ENCODE peak calls at places on chromosomes 1 and 21, in four cellular contexts. T is psoas muscle, O is astrocyte of the cerebellum, G is AG09309. A is an unnamed sample.
A peak's percentile ranks its signal among the peaks of the same experiment; 100 is the strongest.

GRCh38 chr1:47660622-47661021 is 222.8 kb downstream of the FOXD2 start:
- DNase-seq in O (no peak), T (no peak), G (no peak), A (no peak)

GRCh38 chr1:186976700-186977099 is 148.0 kb downstream of the PLA2G4A start:
- DNase-seq in G (no peak), T (no peak), O (no peak), A (no peak)

GRCh38 chr1:59521456-59521855 is 224.6 kb downstream of the FGGY start:
- DNase-seq in O (no peak), G (no peak), T (peak; percentile 60), A (no peak)

GRCh38 chr1:119611701-119612113 is 36.4 kb downstream of the ZNF697 start:
- DNase-seq in O (no peak), T (peak; percentile 79), G (no peak), A (no peak)

GRCh38 chr1:192550922-192551534 is 24.5 kb upstream of the RGS1 start:
- DNase-seq in T (no peak), O (peak; percentile 89), G (peak; percentile 63), A (no peak)

GRCh38 chr1:68207129-68207689 is 25.1 kb downstream of the WLS start:
- DNase-seq in G (no peak), T (no peak), O (peak; percentile 65), A (no peak)

GRCh38 chr21:30227128-30227527 is 11.2 kb upstream of the CLDN8 start:
- DNase-seq in T (no peak), G (no peak), O (no peak), A (no peak)

GRCh38 chr1:8497196-8497878 is 179.4 kb downstream of the SLC45A1 start:
- DNase-seq in O (no peak), T (no peak), G (peak; percentile 52), A (peak; percentile 80)

GRCh38 chr1:208349679-208350330 is 105.6 kb upstream of the PLXNA2 start:
- DNase-seq in G (no peak), T (no peak), O (no peak), A (no peak)

GRCh38 chr1:25068829-25069228 is 138.8 kb upstream of the RUNX3 start:
- DNase-seq in T (no peak), G (no peak), O (no peak), A (no peak)

GRCh38 chr21:26918318-26919065 is 48.4 kb downstream of the ADAMTS5 start:
- DNase-seq in O (no peak), G (peak; percentile 25), T (no peak), A (no peak)

GRCh38 chr1:210231846-210232523 is 611 bp upstream of the SERTAD4 start:
- DNase-seq in G (no peak), O (no peak), T (no peak), A (no peak)

GRCh38 chr1:203040518-203041275 is 14.4 kb downstream of the PPFIA4 start:
- DNase-seq in G (no peak), T (no peak), O (no peak), A (no peak)

GRCh38 chr1:172343246-172344099 is 77.0 kb upstream of the C1orf105 start:
- DNase-seq in T (no peak), G (peak; percentile 88), O (peak; percentile 83), A (peak; percentile 69)

GRCh38 chr1:115829023-115829674 is 11.8 kb downstream of the NHLH2 start:
- DNase-seq in T (no peak), G (peak; percentile 90), O (peak; percentile 12), A (peak; percentile 7)

GRCh38 chr1:95115708-95116137 is 1.4 kb upstream of the TLCD4 start:
- DNase-seq in O (no peak), T (no peak), G (no peak), A (no peak)

GRCh38 chr1:17137441-17137840 is 18.2 kb upstream of the PADI2 start:
- DNase-seq in T (no peak), G (no peak), O (no peak), A (no peak)

GRCh38 chr1:19166066-19166465 is 44.0 kb downstream of the UBR4 start:
- DNase-seq in G (no peak), O (no peak), T (no peak), A (no peak)

GRCh38 chr1:230151924-230152468 is 85.0 kb downstream of the GALNT2 start:
- DNase-seq in T (no peak), G (no peak), O (no peak), A (no peak)

GRCh38 chr1:47527653-47528272 is 89.9 kb downstream of the FOXD2 start:
- DNase-seq in G (no peak), O (no peak), T (no peak), A (no peak)

GRCh38 chr1:15212216-15212988 is 34.6 kb upstream of the FHAD1 start:
- DNase-seq in O (no peak), T (peak; percentile 15), G (no peak), A (no peak)

GRCh38 chr1:233972951-233973635 is 68.6 kb downstream of the SLC35F3 start:
- DNase-seq in G (no peak), T (no peak), O (no peak), A (no peak)

GRCh38 chr1:15406911-15407559 is 2.7 kb upstream of the EFHD2 start:
- DNase-seq in O (peak; percentile 56), T (peak; percentile 71), G (peak; percentile 67), A (no peak)

GRCh38 chr1:50847303-50847702 is 112.8 kb downstream of the FAF1 start:
- DNase-seq in O (no peak), T (no peak), G (no peak), A (no peak)
- TF ChIP-seq CTCF in O (no peak), T (no peak), G (no peak), A (no peak)

DNA sequence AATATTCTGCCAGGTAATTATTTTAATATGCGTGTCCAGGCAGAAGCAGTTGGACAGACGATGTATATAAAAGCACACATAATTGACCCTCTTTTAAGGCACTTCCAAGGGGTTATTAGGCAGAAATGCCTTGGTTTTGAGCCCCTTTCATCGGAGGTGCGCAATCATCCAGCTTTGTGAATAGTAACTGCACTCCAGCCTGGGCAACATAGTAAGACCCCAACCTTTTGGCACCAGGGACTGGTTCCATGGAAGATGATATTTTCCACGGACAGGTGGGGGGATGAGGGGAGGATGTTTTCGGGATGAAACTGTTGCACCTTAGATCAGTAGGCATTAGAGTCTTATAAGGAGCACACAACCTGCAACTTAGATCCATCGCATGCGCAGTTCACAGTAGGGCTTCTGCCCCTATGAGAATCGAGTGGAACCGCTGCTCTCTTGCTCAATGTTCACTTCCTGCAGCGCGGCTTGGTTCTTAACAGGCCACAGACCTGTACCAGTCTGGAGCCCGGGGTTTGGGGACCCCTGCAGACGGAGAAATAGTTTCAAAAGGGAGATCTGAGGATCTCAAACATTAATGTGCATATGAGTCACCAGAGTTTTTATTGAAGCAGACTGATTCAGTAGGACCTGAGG is 1.8 kb upstream of the MCOLN2 start:
- DNase-seq in O (peak; percentile 4), T (no peak), G (peak; percentile 2), A (no peak)
- H3K4me3 ChIP-seq in O (peak overlapping the region; percentile 44), T (peak overlapping the region; percentile 69), G (no peak overlapping the region), A (no peak overlapping the region)

GRCh38 chr21:41846033-41846317 is 33.2 kb downstream of the PRDM15 start:
- DNase-seq in T (no peak), O (no peak), G (no peak), A (no peak)

GRCh38 chr21:41848533-41848932 is 30.6 kb downstream of the PRDM15 start:
- DNase-seq in O (no peak), G (no peak), T (no peak), A (no peak)

GRCh38 chr21:41845310-41846032 is 33.7 kb downstream of the PRDM15 start:
- DNase-seq in T (no peak), O (no peak), G (no peak), A (no peak)

GRCh38 chr21:41846536-41846935 is 32.6 kb downstream of the PRDM15 start:
- DNase-seq in T (no peak), O (no peak), G (no peak), A (no peak)

GRCh38 chr21:41847066-41847804 is 31.9 kb downstream of the PRDM15 start:
- DNase-seq in O (no peak), G (no peak), T (no peak), A (no peak)
- TF ChIP-seq CTCF in O (peak; percentile 18), G (peak; percentile 28), T (no peak), A (no peak)

GRCh38 chr1:2030076-2030870 is 11.1 kb downstream of the GABRD start:
- DNase-seq in T (no peak), O (no peak), G (no peak), A (no peak)
- H3K4me3 ChIP-seq in T (no peak overlapping the region), O (no peak overlapping the region), G (no peak overlapping the region), A (no peak overlapping the region)

DNA sequence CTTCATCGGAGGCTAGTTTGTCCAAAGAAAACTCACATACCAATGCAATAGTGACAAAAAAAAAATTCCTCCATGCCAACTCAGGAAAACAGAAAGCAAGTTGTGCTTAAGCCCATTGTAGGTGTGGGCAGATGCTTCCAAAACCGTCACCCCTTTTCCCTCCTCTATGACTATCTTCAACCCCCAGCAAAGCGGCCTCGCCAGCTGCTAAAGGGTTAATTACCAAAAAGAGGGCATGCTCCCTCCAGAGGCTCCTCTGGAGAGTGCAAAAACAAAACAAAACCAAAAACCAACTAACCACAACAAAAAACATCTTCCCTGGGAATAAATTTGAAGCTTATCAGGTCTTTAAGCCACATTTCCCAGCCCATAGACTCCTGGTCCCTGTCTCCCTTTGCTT is 1.2 kb downstream of the LMOD1 start:
- DNase-seq in O (no peak), G (no peak), T (no peak), A (no peak)
- TF ChIP-seq CTCF in O (peak; percentile 29), G (peak; percentile 58), T (peak; percentile 39), A (no peak)

DNA sequence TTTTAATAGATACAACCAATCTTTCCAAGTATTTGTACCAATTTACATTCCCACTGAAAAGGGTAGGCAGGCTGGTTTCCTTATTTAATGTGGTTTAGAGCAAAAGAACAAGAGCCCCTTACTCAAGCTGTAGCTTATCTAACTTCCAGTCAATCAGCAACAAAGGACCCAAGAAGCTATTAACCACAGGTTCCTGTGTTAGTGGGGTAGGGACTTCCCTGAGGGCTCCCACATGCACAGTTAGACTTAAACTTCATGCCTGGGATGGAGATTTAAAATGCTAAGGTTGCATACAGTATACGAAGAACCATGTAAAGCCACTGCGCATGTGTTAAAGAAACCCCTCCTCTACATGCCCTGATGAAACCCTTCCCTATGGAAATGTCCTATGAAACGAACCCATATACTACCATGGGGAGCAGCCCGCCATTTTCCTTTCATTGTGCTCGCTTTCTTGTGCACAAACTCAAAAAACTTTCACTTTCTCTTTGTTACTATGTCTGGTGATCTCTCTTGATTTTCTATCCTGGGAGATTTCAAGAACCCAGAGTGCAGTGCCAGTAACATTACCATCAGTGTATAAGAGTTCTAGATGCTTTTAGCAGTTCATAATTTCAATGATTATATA is 23.3 kb upstream of the ST6GALNAC5 start:
- DNase-seq in O (no peak), T (no peak), G (no peak), A (no peak)
- H3K4me3 ChIP-seq in O (no peak overlapping the region), T (no peak overlapping the region), G (no peak overlapping the region), A (no peak overlapping the region)